ENCODE peak calls at places on chromosomes 11 and 22, in four cellular contexts. E is spleen, I is tibial nerve, W is endothelial cell of umbilical vein. J is an unnamed sample.

GRCh38 chr11:15258433-15259350 is 144.0 kb downstream of the INSC start:
- DNase-seq in E (no peak), I (no peak), W (no peak), J (no peak)

GRCh38 chr11:69905611-69906452 is 86.6 kb upstream of the FGF3 start:
- DNase-seq in E (peak; percentile 51), I (no peak), W (no peak), J (no peak)

GRCh38 chr22:39999144-39999757 is 4.5 kb downstream of the FAM83F start:
- DNase-seq in E (no peak), I (no peak), W (no peak), J (no peak)

GRCh38 chr22:26461188-26461810 is 22.3 kb downstream of the HPS4 start:
- DNase-seq in E (no peak), I (peak; percentile 32), W (peak; percentile 53), J (no peak)

GRCh38 chr11:111324277-111324720 is 26.0 kb downstream of the POU2AF3 start:
- DNase-seq in E (no peak), I (no peak), W (no peak), J (no peak)

GRCh38 chr22:27534720-27535125 is 266.8 kb downstream of the MN1 start:
- DNase-seq in E (peak; percentile 11), I (no peak), W (no peak), J (no peak)

GRCh38 chr11:26741036-26741435 is 19.2 kb upstream of the SLC5A12 start:
- DNase-seq in E (no peak), I (no peak), W (no peak), J (no peak)

GRCh38 chr11:12318791-12319733 is 58.3 kb upstream of the PARVA start:
- DNase-seq in E (no peak), I (no peak), W (no peak), J (no peak)

GRCh38 chr22:19463491-19464469 is 15.2 kb downstream of the UFD1 start:
- DNase-seq in E (no peak), I (peak; percentile 23), W (no peak), J (no peak)

GRCh38 chr11:10456519-10456918 is 1.5 kb downstream of the AMPD3 start:
- DNase-seq in E (peak; percentile 80), I (no peak), W (no peak), J (no peak)

GRCh38 chr11:29190313-29190712 is 826.5 kb downstream of the KCNA4 start:
- DNase-seq in E (no peak), I (no peak), W (no peak), J (no peak)

GRCh38 chr22:23781533-23781932 is 5.2 kb upstream of the SMARCB1 start:
- DNase-seq in E (no peak), I (no peak), W (no peak), J (no peak)

GRCh38 chr11:1832181-1832988 is 2.4 kb upstream of the SYT8 start:
- DNase-seq in E (peak; percentile 92), I (no peak), W (no peak), J (no peak)

GRCh38 chr11:95699631-95700470 is 89.7 kb downstream of the FAM76B start:
- DNase-seq in E (no peak), I (no peak), W (no peak), J (no peak)

GRCh38 chr11:63999349-64000025 is 13.2 kb downstream of the OTUB1 start:
- DNase-seq in E (peak; percentile 87), I (no peak), W (no peak), J (peak; percentile 75)

GRCh38 chr22:25069758-25070461 is 117.4 kb downstream of the KIAA1671 start:
- DNase-seq in E (no peak), I (no peak), W (peak; percentile 60), J (no peak)
- H3K27ac ChIP-seq in E (peak overlapping the region; percentile 86), I (no peak overlapping the region), W (no peak overlapping the region), J (peak overlapping the region; percentile 94)

DNA sequence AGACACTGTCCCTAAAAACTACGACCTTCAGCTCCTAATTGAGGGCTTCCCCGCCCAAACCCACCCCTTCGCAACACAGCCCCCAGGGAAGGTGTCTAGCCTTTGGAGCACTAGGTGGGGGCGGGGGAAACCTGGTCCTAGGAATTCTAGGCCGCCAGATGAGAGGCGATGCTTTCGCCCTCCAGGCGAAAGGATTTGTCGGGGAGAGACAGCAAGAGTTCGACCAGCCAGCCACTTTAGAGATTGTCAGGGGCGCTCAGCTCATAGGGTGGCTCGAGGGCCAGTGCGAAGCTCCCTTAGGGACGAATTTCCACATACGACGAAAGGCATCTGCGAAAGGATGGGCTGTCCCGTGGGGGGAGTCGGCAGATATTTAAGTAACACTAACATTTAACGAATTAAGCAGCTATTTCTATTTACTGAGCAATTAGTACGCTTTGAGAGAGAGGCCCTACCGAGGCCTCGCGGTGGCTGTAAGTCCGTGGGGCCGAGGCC is 5.3 kb downstream of the CD248 start:
- DNase-seq in E (no peak), I (no peak), W (no peak), J (no peak)
- H3K27ac ChIP-seq in E (peak overlapping the region; percentile 93), I (peak overlapping the region; percentile 83), W (no peak overlapping the region), J (peak overlapping the region; percentile 65)

DNA sequence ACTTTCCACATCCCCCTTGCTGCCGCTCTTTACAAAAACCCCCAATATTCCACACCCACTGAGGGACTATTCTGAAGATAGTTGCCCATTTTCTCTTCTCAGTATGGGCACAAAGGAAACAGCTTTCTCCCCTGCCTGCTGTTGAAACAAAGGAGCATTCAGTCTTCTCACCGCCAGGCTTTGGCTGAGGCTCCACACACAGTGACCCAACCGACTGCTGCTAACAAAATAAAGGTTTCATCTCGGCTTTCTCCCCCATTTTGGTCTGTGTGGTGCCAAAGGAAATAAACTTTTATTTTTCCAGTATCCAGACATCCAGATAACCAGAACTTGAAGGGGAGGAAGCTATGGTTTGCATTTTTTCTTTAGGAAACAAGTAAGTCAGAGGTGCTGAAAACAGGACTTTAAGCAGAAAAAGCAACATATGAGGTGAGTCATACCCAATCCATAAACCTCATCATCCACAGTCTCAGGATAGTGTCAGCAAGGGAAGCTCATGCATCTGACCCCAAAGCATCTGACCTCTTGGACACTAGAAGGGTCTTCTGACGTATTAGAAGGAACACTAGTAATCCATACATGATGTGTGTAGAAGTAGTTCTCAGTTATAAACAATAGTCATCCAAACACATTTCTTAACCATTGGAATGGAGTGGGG is 6.4 kb downstream of the CLMP start:
- DNase-seq in E (no peak), I (no peak), W (peak; percentile 73), J (no peak)
- H3K27ac ChIP-seq in E (peak overlapping the region; percentile 17), I (no peak overlapping the region), W (no peak overlapping the region), J (peak overlapping the region; percentile 92)

GRCh38 chr22:46907578-46908215 is 145.2 kb downstream of the TBC1D22A start:
- DNase-seq in E (no peak), I (no peak), W (no peak), J (no peak)
- H3K27ac ChIP-seq in E (no peak overlapping the region), I (no peak overlapping the region), W (no peak overlapping the region), J (no peak overlapping the region)

GRCh38 chr11:94183886-94184264 is 55.2 kb downstream of the PANX1 start:
- DNase-seq in E (no peak), I (peak; percentile 34), W (peak; percentile 71), J (peak; percentile 72)

GRCh38 chr11:94184362-94184761 is 55.7 kb downstream of the PANX1 start:
- DNase-seq in E (no peak), I (no peak), W (no peak), J (no peak)

GRCh38 chr11:94183251-94183885 is 54.7 kb downstream of the PANX1 start:
- DNase-seq in E (no peak), I (no peak), W (no peak), J (no peak)

GRCh38 chr11:94179696-94180095 is 51.1 kb downstream of the PANX1 start:
- DNase-seq in E (no peak), I (no peak), W (no peak), J (no peak)

GRCh38 chr11:94181943-94182342 is 53.3 kb downstream of the PANX1 start:
- DNase-seq in E (no peak), I (no peak), W (no peak), J (no peak)
- H3K27ac ChIP-seq in E (no peak overlapping the region), I (no peak overlapping the region), W (no peak overlapping the region), J (no peak overlapping the region)

DNA sequence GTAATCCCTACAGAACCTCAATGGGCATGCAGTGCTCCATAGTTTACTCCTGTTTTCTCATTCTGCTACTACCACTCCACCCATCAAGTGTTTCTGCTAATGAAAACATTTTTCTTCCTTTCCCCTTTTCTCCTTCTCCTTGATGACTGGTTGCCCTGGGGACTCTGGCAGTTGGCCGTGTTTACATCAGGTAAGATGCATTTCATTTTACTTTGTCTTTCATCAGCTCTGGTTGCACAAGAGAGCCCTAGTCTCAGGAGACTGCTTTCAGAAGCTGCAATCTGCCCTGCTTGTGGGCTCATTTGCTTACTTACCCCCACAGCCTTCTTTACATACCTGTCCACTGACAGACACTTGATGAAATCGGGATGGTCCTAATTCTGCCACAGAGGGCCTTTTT is 19.6 kb upstream of the LIMK2 start:
- DNase-seq in E (no peak), I (no peak), W (no peak), J (no peak)
- H3K27ac ChIP-seq in E (no peak overlapping the region), I (no peak overlapping the region), W (no peak overlapping the region), J (no peak overlapping the region)

GRCh38 chr11:67279589-67280340 is 9.3 kb upstream of the ANKRD13D start:
- DNase-seq in E (peak; percentile 80), I (no peak), W (no peak), J (no peak)

GRCh38 chr11:67276821-67277230 is 10.6 kb downstream of the GRK2 start:
- DNase-seq in E (peak; percentile 90), I (no peak), W (peak; percentile 66), J (no peak)

GRCh38 chr11:67277231-67277961 is 11.1 kb downstream of the GRK2 start:
- DNase-seq in E (peak; percentile 99), I (peak; percentile 86), W (peak; percentile 88), J (peak; percentile 95)

GRCh38 chr11:67278939-67279588 is 10.0 kb upstream of the ANKRD13D start:
- DNase-seq in E (peak; percentile 77), I (no peak), W (no peak), J (no peak)

GRCh38 chr11:67278135-67278938 is 10.8 kb upstream of the ANKRD13D start:
- DNase-seq in E (peak; percentile 84), I (no peak), W (no peak), J (no peak)
- H3K27ac ChIP-seq in E (peak overlapping the region; percentile 97), I (peak overlapping the region; percentile 55), W (peak overlapping the region; percentile 76), J (peak overlapping the region; percentile 80)

J was measured in ascending aorta.